ENCODE peak calls at places on chromosomes 11 and 22, in seven cellular contexts. E, W, P, H, O, J and I are unnamed samples.

GRCh38 chr11:57899378-57899777 is 124.3 kb upstream of the OR9Q1 start:
- DNase-seq in E (no peak), W (no peak), P (no peak), H (no peak), O (no peak), J (no peak), I (no peak)

GRCh38 chr11:108906826-108907225 is 242.0 kb downstream of the DDX10 start:
- DNase-seq in E (peak; percentile 34), W (no peak), P (no peak), H (no peak), O (no peak), J (no peak), I (no peak)

GRCh38 chr11:13720940-13721339 is 52.5 kb downstream of the FAR1 start:
- DNase-seq in E (no peak), W (no peak), P (no peak), H (no peak), O (no peak), J (no peak), I (no peak)

GRCh38 chr22:45855961-45856360 is 121.0 kb downstream of the WNT7B start:
- DNase-seq in E (no peak), W (no peak), P (no peak), H (no peak), O (no peak), J (no peak), I (no peak)

GRCh38 chr11:94681852-94682251 is 86.3 kb upstream of the AMOTL1 start:
- DNase-seq in E (no peak), W (no peak), P (no peak), H (no peak), O (no peak), J (no peak), I (no peak)

GRCh38 chr11:85955531-85955930 is 100.3 kb downstream of the CCDC83 start:
- DNase-seq in E (peak; percentile 88), W (no peak), P (peak; percentile 28), H (no peak), O (no peak), J (no peak), I (no peak)

GRCh38 chr22:45083659-45084305 is 74.0 kb upstream of the PHF21B start:
- DNase-seq in E (peak; percentile 80), W (no peak), P (no peak), H (no peak), O (no peak), J (no peak), I (no peak)

GRCh38 chr11:415640-416041 is 842 bp upstream of the SIGIRR start:
- DNase-seq in E (no peak), W (peak; percentile 43), P (no peak), H (no peak), O (peak; percentile 8), J (no peak), I (no peak)

GRCh38 chr22:35582861-35583670 is 34.1 kb downstream of the MB start:
- DNase-seq in E (peak; percentile 42), W (peak; percentile 70), P (peak; percentile 80), H (peak; percentile 32), O (peak; percentile 56), J (no peak), I (no peak)

GRCh38 chr11:125627236-125627910 is 2.4 kb downstream of the CHEK1 start:
- DNase-seq in E (peak; percentile 64), W (no peak), P (no peak), H (no peak), O (no peak), J (no peak), I (no peak)

GRCh38 chr22:46652081-46652929 is 32.1 kb downstream of the GRAMD4 start:
- DNase-seq in E (no peak), W (no peak), P (no peak), H (no peak), O (no peak), J (peak; percentile 76), I (no peak)

GRCh38 chr11:19429108-19429760 is 188.5 kb upstream of the E2F8 start:
- DNase-seq in E (no peak), W (no peak), P (no peak), H (no peak), O (no peak), J (no peak), I (no peak)
- H3K4me1 ChIP-seq in E (peaks cover 9% of the 10 kb centered on the region), W (peaks cover 11% of the 10 kb centered on the region), P (no peaks in the 10 kb centered on the region), H (no peaks in the 10 kb centered on the region), O (no peaks in the 10 kb centered on the region), J (peaks cover 17% of the 10 kb centered on the region), I (no peaks in the 10 kb centered on the region)

GRCh38 chr11:117769530-117769929 is 27.5 kb downstream of the DSCAML1 start:
- DNase-seq in E (no peak), W (no peak), P (no peak), H (no peak), O (no peak), J (no peak), I (no peak)
- H3K27ac ChIP-seq in E (no peak overlapping the region), W (no peak overlapping the region), P (no peak overlapping the region), H (no peak overlapping the region), O (no peak overlapping the region), J (no peak overlapping the region), I (no peak overlapping the region)

DNA sequence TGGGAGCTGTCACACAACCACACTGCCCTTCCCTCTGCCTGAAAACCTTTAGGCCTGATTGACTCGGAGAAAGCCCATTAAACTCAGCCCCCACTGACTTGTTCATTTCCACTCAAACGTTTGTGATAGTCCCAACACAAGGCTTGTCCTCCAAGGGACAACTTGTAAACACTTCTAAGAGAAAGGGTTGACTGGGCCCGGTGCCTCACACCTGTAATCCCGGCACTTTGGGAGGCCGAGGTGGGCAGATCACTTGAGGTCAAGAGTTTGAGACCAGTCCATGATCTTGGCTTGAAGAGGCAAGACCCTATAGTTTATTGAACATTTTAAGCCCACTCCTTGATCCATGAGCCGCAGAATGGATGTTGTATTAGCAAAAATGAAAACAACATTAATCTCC is 63.3 kb upstream of the PRODH start:
- DNase-seq in E (no peak), W (no peak), P (no peak), H (no peak), O (no peak), J (no peak), I (no peak)
- H3K4me1 ChIP-seq in E (no peaks in the 10 kb centered on the region), W (no peaks in the 10 kb centered on the region), P (no peaks in the 10 kb centered on the region), H (no peaks in the 10 kb centered on the region), O (no peaks in the 10 kb centered on the region), J (no peaks in the 10 kb centered on the region), I (no peaks in the 10 kb centered on the region)

GRCh38 chr11:72580648-72580950 is 93.6 kb downstream of the PDE2A start:
- DNase-seq in E (no peak), W (no peak), P (no peak), H (no peak), O (no peak), J (no peak), I (no peak)
- H3K27ac ChIP-seq in E (no peak overlapping the region), W (no peak overlapping the region), P (no peak overlapping the region), H (no peak overlapping the region), O (no peak overlapping the region), J (no peak overlapping the region), I (no peak overlapping the region)

GRCh38 chr11:133663135-133663534 is 130.8 kb upstream of the OPCML start:
- DNase-seq in E (no peak), W (no peak), P (no peak), H (no peak), O (no peak), J (no peak), I (no peak)

GRCh38 chr11:133660202-133660568 is 127.9 kb upstream of the OPCML start:
- DNase-seq in E (no peak), W (no peak), P (no peak), H (no peak), O (no peak), J (no peak), I (no peak)

GRCh38 chr11:133656100-133656635 is 123.9 kb upstream of the OPCML start:
- DNase-seq in E (no peak), W (no peak), P (no peak), H (no peak), O (no peak), J (no peak), I (no peak)

GRCh38 chr11:133661867-133662266 is 129.6 kb upstream of the OPCML start:
- DNase-seq in E (no peak), W (no peak), P (no peak), H (no peak), O (no peak), J (no peak), I (no peak)

DNA sequence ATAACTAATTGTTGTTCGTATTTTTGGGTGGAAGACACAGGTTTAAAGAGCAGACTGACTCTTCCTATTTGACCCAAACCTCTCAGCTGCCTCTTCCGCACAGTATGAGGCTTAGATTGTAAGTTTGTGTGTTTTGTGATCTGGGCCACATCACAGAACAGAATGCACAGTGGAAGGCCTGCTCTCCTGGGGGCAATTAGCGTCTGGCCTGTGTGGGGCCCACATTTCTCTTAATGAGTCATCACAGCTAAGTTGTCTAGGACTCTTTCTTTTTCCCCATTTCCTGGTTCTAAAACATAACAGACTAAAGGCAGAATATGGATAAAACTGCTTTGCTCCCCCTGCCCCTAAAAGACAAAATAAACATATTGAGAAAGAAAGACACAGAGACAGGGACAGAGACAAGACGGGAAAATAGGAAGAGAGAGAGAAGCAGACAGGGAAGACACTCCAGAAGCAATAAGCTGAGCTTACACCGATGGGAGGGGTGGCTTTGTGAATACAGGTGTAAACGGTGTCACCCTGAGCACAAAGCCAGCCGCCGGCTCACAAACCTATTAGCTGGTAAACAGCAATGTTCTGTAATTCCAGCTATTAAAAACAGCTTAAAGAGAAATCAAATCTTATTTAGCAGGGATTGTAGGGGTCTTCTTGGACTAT is 127.4 kb upstream of the OPCML start:
- DNase-seq in E (no peak), W (no peak), P (no peak), H (no peak), O (no peak), J (no peak), I (no peak)
- H3K4me1 ChIP-seq in E (no peaks in the 10 kb centered on the region), W (no peaks in the 10 kb centered on the region), P (no peaks in the 10 kb centered on the region), H (no peaks in the 10 kb centered on the region), O (no peaks in the 10 kb centered on the region), J (no peaks in the 10 kb centered on the region), I (peaks cover 7% of the 10 kb centered on the region)

DNA sequence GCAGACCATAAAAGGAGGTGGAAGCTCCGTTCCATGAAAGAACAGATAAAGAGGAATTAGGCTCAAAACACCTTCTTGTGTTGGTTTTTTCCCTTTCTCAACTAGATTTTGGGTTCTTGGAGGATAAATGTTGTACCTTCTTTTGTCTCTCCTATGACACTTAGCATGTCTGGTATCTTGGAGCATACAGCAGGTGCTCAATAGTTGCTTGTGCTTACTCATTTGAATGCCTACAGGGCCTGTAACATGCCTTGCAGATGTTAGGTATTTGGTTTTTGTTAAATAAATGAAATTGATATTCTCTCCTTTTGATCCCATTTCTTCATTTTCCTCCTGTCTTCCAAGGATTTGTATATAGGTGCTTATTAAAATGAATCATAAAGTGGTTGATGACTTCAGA is 16.4 kb upstream of the PLET1 start:
- DNase-seq in E (no peak), W (no peak), P (no peak), H (no peak), O (no peak), J (no peak), I (no peak)
- H3K27ac ChIP-seq in E (no peak overlapping the region), W (no peak overlapping the region), P (no peak overlapping the region), H (no peak overlapping the region), O (no peak overlapping the region), J (no peak overlapping the region), I (no peak overlapping the region)